ENCODE peak calls at places on chromosomes 12 and 14, in eight cellular contexts. N is HuH-7.5; R is EL; Z is T follicular helper cell; O is stimulated activated CD8-positive, alpha-beta memory T cell treated with anti-CD3 and anti-CD28 coated beads, Interleukin-7, amount 100 ng/mL, for 1 hour; J is stromal cell of bone marrow; S is cardiac muscle cell; F is NCI-H187. K is an unnamed sample.

GRCh38 chr14:21070610-21071224 is 613 bp downstream of the ARHGEF40 start:
- DNase-seq in O (no peak), R (peak), S (peak), N (peak), J (no peak), Z (no peak), F (no peak), K (no peak)

GRCh38 chr12:10634427-10634826 is 21.0 kb upstream of the MAGOHB start:
- DNase-seq in O (no peak), J (no peak), S (peak), N (no peak), F (no peak), R (peak), Z (no peak), K (no peak)

GRCh38 chr14:91173867-91174266 is 60.0 kb downstream of the DGLUCY start:
- DNase-seq in R (no peak), O (no peak), N (no peak), S (no peak), Z (no peak), F (no peak), J (no peak), K (no peak)

GRCh38 chr14:73795974-73796373 is 55.7 kb upstream of the PTGR2 start:
- DNase-seq in F (no peak), O (no peak), J (no peak), Z (no peak), N (no peak), R (peak), S (peak), K (no peak)

GRCh38 chr14:99595524-99595923 is 8.5 kb downstream of the CCDC85C start:
- DNase-seq in J (no peak), F (no peak), S (no peak), R (no peak), Z (no peak), N (no peak), O (no peak), K (no peak)

GRCh38 chr12:25784669-25785068 is 173.8 kb upstream of the RASSF8 start:
- DNase-seq in F (no peak), S (no peak), N (no peak), Z (no peak), R (no peak), O (no peak), J (no peak), K (no peak)

GRCh38 chr12:130713581-130713991 is 2.5 kb downstream of the RIMBP2 start:
- DNase-seq in Z (no peak), N (no peak), J (no peak), S (no peak), O (no peak), R (no peak), F (no peak), K (no peak)

GRCh38 chr14:24232645-24233537 is at the start of gene GMPR2:
- DNase-seq in F (no peak), J (no peak), O (no peak), Z (no peak), R (no peak), S (no peak), N (peak), K (no peak)

GRCh38 chr12:1429980-1430379 is 164.4 kb downstream of the FBXL14 start:
- DNase-seq in Z (no peak), F (no peak), O (no peak), N (no peak), J (peak), S (peak), R (peak), K (no peak)

GRCh38 chr14:77094672-77095284 is 3.3 kb upstream of the CIPC start:
- DNase-seq in N (peak), Z (peak), R (peak), S (peak), O (peak), J (peak), F (peak), K (peak)

GRCh38 chr14:75249251-75249957 is 29.2 kb upstream of the FOS start:
- DNase-seq in J (no peak), F (peak), Z (peak), S (no peak), N (no peak), R (no peak), O (peak), K (peak)

K was measured in central memory CD8-positive, alpha-beta T cell.